ENCODE peak calls at places on chromosomes 2 and 18, in seven cellular contexts. B, U, Z, E, L, G and W are unnamed samples.

GRCh38 chr18:78632111-78632541 is 347.5 kb upstream of the SALL3 start:
- DNase-seq in B (peak; percentile 9), U (no peak), Z (no peak), E (no peak), L (no peak), G (no peak), W (peak; percentile 15)

GRCh38 chr2:238868616-238869292 is 20.9 kb downstream of the TWIST2 start:
- DNase-seq in B (no peak), U (no peak), Z (peak; percentile 63), E (no peak), L (no peak), G (no peak), W (peak; percentile 13)

GRCh38 chr2:1586946-1587840 is 157.1 kb downstream of the PXDN start:
- DNase-seq in B (no peak), U (no peak), Z (no peak), E (no peak), L (no peak), G (no peak), W (no peak)

GRCh38 chr2:118061135-118061955 is 26.9 kb upstream of the INSIG2 start:
- DNase-seq in B (peak; percentile 71), U (no peak), Z (peak; percentile 52), E (peak; percentile 2), L (no peak), G (peak; percentile 57), W (peak; percentile 15)

GRCh38 chr2:172046080-172046678 is 39.1 kb upstream of the DLX1 start:
- DNase-seq in B (no peak), U (no peak), Z (no peak), E (no peak), L (no peak), G (no peak), W (no peak)

GRCh38 chr2:211766689-211767088 is 771.9 kb downstream of the ERBB4 start:
- DNase-seq in B (peak; percentile 76), U (no peak), Z (no peak), E (no peak), L (no peak), G (no peak), W (no peak)

GRCh38 chr2:44237221-44237620 is 38.1 kb upstream of the SLC3A1 start:
- DNase-seq in B (no peak), U (no peak), Z (no peak), E (no peak), L (no peak), G (peak; percentile 26), W (no peak)

GRCh38 chr2:136058951-136059530 is 58.9 kb downstream of the CXCR4 start:
- DNase-seq in B (no peak), U (no peak), Z (no peak), E (no peak), L (no peak), G (peak; percentile 63), W (no peak)

GRCh38 chr2:181304011-181304844 is 153.0 kb upstream of the ITGA4 start:
- DNase-seq in B (no peak), U (no peak), Z (no peak), E (no peak), L (no peak), G (no peak), W (no peak)

GRCh38 chr2:127415593-127416485 is 2.4 kb upstream of the PROC start:
- DNase-seq in B (peak; percentile 95), U (peak; percentile 80), Z (no peak), E (peak; percentile 90), L (peak; percentile 61), G (no peak), W (no peak)

GRCh38 chr2:220064282-220065042 is 437.0 kb downstream of the SLC4A3 start:
- DNase-seq in B (no peak), U (no peak), Z (no peak), E (no peak), L (no peak), G (no peak), W (no peak)

GRCh38 chr2:221203846-221204245 is 368.3 kb downstream of the EPHA4 start:
- DNase-seq in B (no peak), U (no peak), Z (no peak), E (no peak), L (no peak), G (no peak), W (no peak)

GRCh38 chr18:63676526-63676925 is 14.8 kb upstream of the SERPINB3 start:
- DNase-seq in B (peak; percentile 65), U (no peak), Z (no peak), E (no peak), L (peak; percentile 44), G (no peak), W (no peak)

GRCh38 chr2:72824224-72824842 is 1.5 kb downstream of the EXOC6B start:
- DNase-seq in B (peak; percentile 20), U (no peak), Z (no peak), E (no peak), L (peak; percentile 47), G (no peak), W (peak; percentile 24)

GRCh38 chr2:108309903-108310302 is 21.2 kb downstream of the SULT1C2 start:
- DNase-seq in B (no peak), U (no peak), Z (no peak), E (no peak), L (no peak), G (no peak), W (no peak)

DNA sequence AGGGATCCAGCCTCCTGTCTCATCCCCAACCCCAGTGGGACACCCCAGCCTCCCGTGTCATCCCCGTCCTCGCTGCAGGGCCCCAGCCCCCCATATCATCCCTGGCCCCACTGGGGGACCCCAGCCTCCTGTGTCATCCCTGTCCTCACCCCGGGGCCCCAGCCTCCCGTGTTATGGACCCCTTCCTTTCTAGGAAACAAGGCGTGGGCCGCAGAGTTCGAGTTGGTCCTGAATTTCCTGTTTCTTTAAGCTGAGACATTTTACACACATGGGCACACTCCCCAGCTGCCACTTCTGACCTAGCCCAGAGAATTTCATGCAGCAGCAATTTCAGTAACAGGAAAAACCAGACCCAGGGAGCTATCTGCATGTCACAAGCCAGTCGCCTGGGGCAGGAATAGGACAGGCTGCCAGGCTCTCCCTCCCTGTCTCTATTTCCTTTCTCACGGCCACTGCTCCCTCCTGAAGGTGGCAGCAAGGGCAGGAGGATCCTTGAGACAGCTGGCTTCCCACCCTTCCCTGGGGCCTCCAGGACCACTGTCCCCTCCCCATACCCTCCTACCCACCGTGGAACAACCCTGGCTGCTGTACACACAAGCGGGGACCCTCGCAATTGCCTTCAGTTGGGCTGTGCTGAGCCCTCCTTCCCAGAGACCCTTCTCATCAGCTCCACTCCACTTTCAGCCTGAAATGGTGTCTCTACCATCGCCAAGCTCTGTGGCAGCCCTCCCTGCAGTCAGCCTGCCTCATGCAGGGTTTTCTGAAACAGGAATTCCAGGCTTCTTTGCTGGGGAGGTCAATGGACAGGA is 141.9 kb upstream of the ID2 start:
- DNase-seq in B (peak; percentile 21), U (no peak), Z (no peak), E (peak; percentile 93), L (no peak), G (no peak), W (no peak)
- H3K4me1 ChIP-seq in B (no peaks in the 10 kb centered on the region), U (peaks cover 34% of the 10 kb centered on the region), Z (peaks cover 37% of the 10 kb centered on the region), E (peaks cover 16% of the 10 kb centered on the region), L (no peaks in the 10 kb centered on the region), G (peaks cover 58% of the 10 kb centered on the region), W (no peaks in the 10 kb centered on the region)

DNA sequence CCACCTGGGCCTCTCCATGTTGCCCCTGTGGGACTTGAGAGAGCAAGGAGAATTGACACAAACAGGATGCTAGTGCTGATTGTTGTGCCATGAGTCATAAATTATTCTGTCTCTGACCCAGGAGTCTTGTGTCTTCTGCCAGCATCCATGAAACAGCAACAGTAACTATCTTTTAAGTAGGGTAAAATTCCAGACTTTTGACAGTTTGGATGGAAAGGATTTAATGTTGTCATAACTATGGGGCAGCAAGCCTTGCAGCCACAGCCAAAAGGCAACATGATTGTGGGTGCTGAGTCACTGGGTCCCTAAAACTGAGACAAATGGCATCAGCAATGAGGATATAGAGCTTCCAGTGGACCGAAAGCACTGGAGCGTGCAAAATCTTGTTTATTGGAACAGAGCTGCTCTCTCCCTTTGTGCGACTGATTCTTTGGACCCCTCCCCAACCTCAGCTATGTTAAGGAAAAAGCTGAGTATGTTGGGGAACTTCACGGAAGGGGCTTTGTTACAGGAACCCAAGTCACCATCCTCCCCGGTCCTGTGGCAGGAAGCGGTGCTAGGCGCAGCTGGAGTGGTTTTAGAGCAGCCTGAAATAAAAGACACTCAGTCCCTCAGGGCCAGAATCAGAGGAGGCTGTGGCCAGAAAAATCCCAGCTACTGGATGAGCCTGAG is 9.6 kb upstream of the ITPRIPL1 start:
- DNase-seq in B (no peak), U (no peak), Z (peak; percentile 39), E (no peak), L (no peak), G (no peak), W (no peak)
- TF ChIP-seq REST in B (no peak), U (no peak), Z (no peak), E (no peak), L (no peak), G (no peak), W (no peak)

GRCh38 chr2:17545680-17546613 is 5.5 kb downstream of the VSNL1 start:
- DNase-seq in B (no peak), U (no peak), Z (peak; percentile 73), E (no peak), L (no peak), G (no peak), W (no peak)

GRCh38 chr2:17547737-17548136 is 7.2 kb downstream of the VSNL1 start:
- DNase-seq in B (no peak), U (no peak), Z (no peak), E (no peak), L (no peak), G (no peak), W (no peak)

GRCh38 chr2:17550907-17551306 is 10.4 kb downstream of the VSNL1 start:
- DNase-seq in B (no peak), U (no peak), Z (no peak), E (no peak), L (no peak), G (no peak), W (no peak)

GRCh38 chr2:17543848-17544645 is 3.6 kb downstream of the VSNL1 start:
- DNase-seq in B (peak; percentile 91), U (no peak), Z (peak; percentile 48), E (no peak), L (no peak), G (no peak), W (no peak)

DNA sequence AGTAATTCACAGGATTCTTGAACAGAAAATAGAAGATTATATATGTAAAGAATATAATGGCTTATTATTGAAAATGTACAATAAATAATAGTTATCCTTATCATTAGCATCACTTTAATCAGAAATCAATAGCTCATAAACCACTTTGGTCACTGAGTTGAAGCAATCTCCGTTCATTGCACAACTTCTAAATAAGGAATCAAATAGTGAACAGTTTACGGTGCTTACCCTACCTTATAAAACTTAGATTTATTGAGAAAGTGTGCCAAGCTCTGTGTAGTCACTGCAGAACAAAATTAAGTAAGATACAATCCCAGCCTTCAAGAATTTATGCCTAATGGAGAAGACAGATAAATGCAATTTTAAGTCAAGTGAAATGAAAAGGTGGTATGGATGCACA is 6.7 kb downstream of the VSNL1 start:
- DNase-seq in B (no peak), U (no peak), Z (no peak), E (no peak), L (no peak), G (no peak), W (no peak)
- TF ChIP-seq POLR2AphosphoS5 in B (no peak), U (no peak), Z (no peak), E (no peak), L (no peak), G (no peak), W (no peak)

GRCh38 chr2:143140864-143141637 is 11.8 kb downstream of the ARHGAP15 start:
- DNase-seq in B (no peak), U (no peak), Z (no peak), E (no peak), L (no peak), G (peak; percentile 71), W (no peak)
- H3K4me1 ChIP-seq in B (no peaks in the 10 kb centered on the region), U (no peaks in the 10 kb centered on the region), Z (no peaks in the 10 kb centered on the region), E (no peaks in the 10 kb centered on the region), L (no peaks in the 10 kb centered on the region), G (peaks cover 29% of the 10 kb centered on the region), W (no peaks in the 10 kb centered on the region)